ENCODE peak calls at places on chromosome 1, in ten cellular contexts. J, N, H, U, C, A, V, K, I and F are unnamed samples.

GRCh38 chr1:111275780-111276433 is 14.7 kb upstream of the CHIA start:
- DNase-seq in J (no peak), N (no peak), H (no peak), U (no peak), C (no peak), A (no peak), V (no peak), K (no peak), I (no peak), F (no peak)

GRCh38 chr1:223707270-223708000 is 4.9 kb upstream of the CAPN2 start:
- DNase-seq in J (peak), N (peak), H (no peak), U (no peak), C (no peak), A (peak), V (no peak), K (peak), I (peak), F (peak)

GRCh38 chr1:44819594-44820327 is 11.4 kb downstream of the BTBD19 start:
- DNase-seq in J (no peak), N (peak), H (peak), U (peak), C (peak), A (peak), V (peak), K (peak), I (peak), F (peak)

GRCh38 chr1:227343727-227344551 is 25.6 kb upstream of the CDC42BPA start:
- DNase-seq in J (no peak), N (peak), H (no peak), U (no peak), C (no peak), A (peak), V (no peak), K (peak), I (peak), F (peak)

GRCh38 chr1:228837817-228838716 is 102.8 kb downstream of the RHOU start:
- DNase-seq in J (no peak), N (peak), H (peak), U (no peak), C (peak), A (peak), V (no peak), K (peak), I (peak), F (peak)

GRCh38 chr1:196387766-196388165 is 220.5 kb downstream of the KCNT2 start:
- DNase-seq in J (no peak), N (peak), H (no peak), U (no peak), C (no peak), A (no peak), V (no peak), K (no peak), I (no peak), F (no peak)

GRCh38 chr1:35222322-35223108 is 29.6 kb upstream of the SFPQ start:
- DNase-seq in J (no peak), N (peak), H (no peak), U (no peak), C (no peak), A (no peak), V (no peak), K (peak), I (peak), F (peak)

GRCh38 chr1:116329524-116330341 is 43.3 kb upstream of the ATP1A1 start:
- DNase-seq in J (no peak), N (no peak), H (no peak), U (no peak), C (no peak), A (no peak), V (no peak), K (no peak), I (no peak), F (no peak)

GRCh38 chr1:225882699-225883615 is 777 bp upstream of the TMEM63A start:
- DNase-seq in J (no peak), N (peak), H (peak), U (no peak), C (peak), A (peak), V (no peak), K (no peak), I (peak), F (no peak)

GRCh38 chr1:15838721-15839120 is 8.8 kb upstream of the SPEN start:
- DNase-seq in J (no peak), N (no peak), H (no peak), U (no peak), C (no peak), A (no peak), V (no peak), K (no peak), I (no peak), F (no peak)

GRCh38 chr1:221449801-221450470 is 292.0 kb downstream of the DUSP10 start:
- DNase-seq in J (no peak), N (peak), H (no peak), U (no peak), C (no peak), A (no peak), V (no peak), K (no peak), I (no peak), F (no peak)

GRCh38 chr1:115426271-115426771 is 88.3 kb upstream of the NGF start:
- DNase-seq in J (no peak), N (peak), H (peak), U (no peak), C (no peak), A (no peak), V (no peak), K (no peak), I (peak), F (peak)

GRCh38 chr1:2556277-2557145 is at the start of gene TNFRSF14:
- DNase-seq in J (no peak), N (peak), H (no peak), U (peak), C (peak), A (peak), V (peak), K (no peak), I (peak), F (no peak)